ENCODE peak calls at places on chromosomes 13 and 19, in five cellular contexts. One of them, this sample, is unnamed.

GRCh38 chr13:33015791-33016323 is 366 bp upstream of the KL start:
- DNase-seq in T follicular helper cell: no peak
- DNase-seq in NCI-H1092 treated with DMSO at 0.1 percent for 48 hours: no peak
- DNase-seq in fibroblast of mammary gland: no peak
- DNase-seq in activated T-helper 1 cell treated with anti-CD3 and anti-CD28 coated beads, Interleukin-2, amount 50 U/mL, for 16 hours: no peak
- DNase-seq in this sample: no peak

GRCh38 chr19:35038623-35039512 is 2.7 kb upstream of the HPN start:
- DNase-seq in T follicular helper cell: no peak
- DNase-seq in NCI-H1092 treated with DMSO at 0.1 percent for 48 hours: no peak
- DNase-seq in fibroblast of mammary gland: no peak
- DNase-seq in activated T-helper 1 cell treated with anti-CD3 and anti-CD28 coated beads, Interleukin-2, amount 50 U/mL, for 16 hours: no peak
- DNase-seq in this sample: no peak

GRCh38 chr13:45367995-45368394 is 27.0 kb upstream of the TPT1 start:
- DNase-seq in T follicular helper cell: no peak
- DNase-seq in NCI-H1092 treated with DMSO at 0.1 percent for 48 hours: no peak
- DNase-seq in fibroblast of mammary gland: no peak
- DNase-seq in activated T-helper 1 cell treated with anti-CD3 and anti-CD28 coated beads, Interleukin-2, amount 50 U/mL, for 16 hours: no peak
- DNase-seq in this sample: no peak

GRCh38 chr19:1279782-1280341 is 4.5 kb downstream of the FAM174C start:
- DNase-seq in T follicular helper cell: peak; percentile 67
- DNase-seq in NCI-H1092 treated with DMSO at 0.1 percent for 48 hours: peak; percentile 66
- DNase-seq in fibroblast of mammary gland: peak; percentile 84
- DNase-seq in activated T-helper 1 cell treated with anti-CD3 and anti-CD28 coated beads, Interleukin-2, amount 50 U/mL, for 16 hours: peak; percentile 66
- DNase-seq in this sample: no peak

GRCh38 chr13:110509971-110510786 is 51.3 kb downstream of the RAB20 start:
- DNase-seq in T follicular helper cell: no peak
- DNase-seq in NCI-H1092 treated with DMSO at 0.1 percent for 48 hours: peak; percentile 31
- DNase-seq in fibroblast of mammary gland: no peak
- DNase-seq in activated T-helper 1 cell treated with anti-CD3 and anti-CD28 coated beads, Interleukin-2, amount 50 U/mL, for 16 hours: no peak
- DNase-seq in this sample: no peak

GRCh38 chr13:48533207-48533499 is 273 bp upstream of the RCBTB2 start:
- DNase-seq in T follicular helper cell: no peak
- DNase-seq in NCI-H1092 treated with DMSO at 0.1 percent for 48 hours: no peak
- DNase-seq in fibroblast of mammary gland: no peak
- DNase-seq in activated T-helper 1 cell treated with anti-CD3 and anti-CD28 coated beads, Interleukin-2, amount 50 U/mL, for 16 hours: no peak
- DNase-seq in this sample: no peak

GRCh38 chr19:4115050-4115817 is 8.7 kb downstream of the MAP2K2 start:
- DNase-seq in T follicular helper cell: peak; percentile 57
- DNase-seq in NCI-H1092 treated with DMSO at 0.1 percent for 48 hours: no peak
- DNase-seq in fibroblast of mammary gland: no peak
- DNase-seq in activated T-helper 1 cell treated with anti-CD3 and anti-CD28 coated beads, Interleukin-2, amount 50 U/mL, for 16 hours: peak; percentile 24
- DNase-seq in this sample: no peak

GRCh38 chr19:19113040-19113541 is 25.2 kb downstream of the TMEM161A start:
- DNase-seq in T follicular helper cell: no peak
- DNase-seq in NCI-H1092 treated with DMSO at 0.1 percent for 48 hours: no peak
- DNase-seq in fibroblast of mammary gland: peak; percentile 62
- DNase-seq in activated T-helper 1 cell treated with anti-CD3 and anti-CD28 coated beads, Interleukin-2, amount 50 U/mL, for 16 hours: no peak
- DNase-seq in this sample: no peak

GRCh38 chr13:112690242-112690943 is 555 bp downstream of the ATP11A start:
- DNase-seq in T follicular helper cell: no peak
- DNase-seq in NCI-H1092 treated with DMSO at 0.1 percent for 48 hours: no peak
- DNase-seq in fibroblast of mammary gland: no peak
- DNase-seq in activated T-helper 1 cell treated with anti-CD3 and anti-CD28 coated beads, Interleukin-2, amount 50 U/mL, for 16 hours: no peak
- DNase-seq in this sample: no peak

GRCh38 chr19:35144600-35145436 is 1.8 kb downstream of the FXYD7 start:
- DNase-seq in T follicular helper cell: no peak
- DNase-seq in NCI-H1092 treated with DMSO at 0.1 percent for 48 hours: no peak
- DNase-seq in fibroblast of mammary gland: no peak
- DNase-seq in activated T-helper 1 cell treated with anti-CD3 and anti-CD28 coated beads, Interleukin-2, amount 50 U/mL, for 16 hours: no peak
- DNase-seq in this sample: no peak

GRCh38 chr19:35430382-35431146 is 17.5 kb upstream of the FFAR2 start:
- DNase-seq in T follicular helper cell: no peak
- DNase-seq in NCI-H1092 treated with DMSO at 0.1 percent for 48 hours: no peak
- DNase-seq in fibroblast of mammary gland: no peak
- DNase-seq in activated T-helper 1 cell treated with anti-CD3 and anti-CD28 coated beads, Interleukin-2, amount 50 U/mL, for 16 hours: no peak
- DNase-seq in this sample: no peak

GRCh38 chr19:41362143-41362847 is 1.7 kb downstream of the B9D2 start:
- DNase-seq in T follicular helper cell: no peak
- DNase-seq in NCI-H1092 treated with DMSO at 0.1 percent for 48 hours: no peak
- DNase-seq in fibroblast of mammary gland: no peak
- DNase-seq in activated T-helper 1 cell treated with anti-CD3 and anti-CD28 coated beads, Interleukin-2, amount 50 U/mL, for 16 hours: no peak
- DNase-seq in this sample: no peak

GRCh38 chr13:40755082-40755755 is 15.8 kb downstream of the MRPS31 start:
- DNase-seq in T follicular helper cell: no peak
- DNase-seq in NCI-H1092 treated with DMSO at 0.1 percent for 48 hours: no peak
- DNase-seq in fibroblast of mammary gland: no peak
- DNase-seq in activated T-helper 1 cell treated with anti-CD3 and anti-CD28 coated beads, Interleukin-2, amount 50 U/mL, for 16 hours: no peak
- DNase-seq in this sample: no peak

GRCh38 chr19:2863818-2864217 is 3.3 kb upstream of the ZNF556 start:
- DNase-seq in T follicular helper cell: no peak
- DNase-seq in NCI-H1092 treated with DMSO at 0.1 percent for 48 hours: no peak
- DNase-seq in fibroblast of mammary gland: no peak
- DNase-seq in activated T-helper 1 cell treated with anti-CD3 and anti-CD28 coated beads, Interleukin-2, amount 50 U/mL, for 16 hours: no peak
- DNase-seq in this sample: no peak

GRCh38 chr13:49220856-49221614 is 897 bp downstream of the MLNR start:
- DNase-seq in T follicular helper cell: no peak
- DNase-seq in NCI-H1092 treated with DMSO at 0.1 percent for 48 hours: no peak
- DNase-seq in fibroblast of mammary gland: peak; percentile 15
- DNase-seq in activated T-helper 1 cell treated with anti-CD3 and anti-CD28 coated beads, Interleukin-2, amount 50 U/mL, for 16 hours: no peak
- DNase-seq in this sample: no peak

GRCh38 chr13:99604636-99605035 is 103.4 kb downstream of the TM9SF2 start:
- DNase-seq in T follicular helper cell: no peak
- DNase-seq in NCI-H1092 treated with DMSO at 0.1 percent for 48 hours: no peak
- DNase-seq in fibroblast of mammary gland: no peak
- DNase-seq in activated T-helper 1 cell treated with anti-CD3 and anti-CD28 coated beads, Interleukin-2, amount 50 U/mL, for 16 hours: no peak
- DNase-seq in this sample: no peak

GRCh38 chr19:40257096-40257517 is 28.0 kb downstream of the AKT2 start:
- DNase-seq in T follicular helper cell: no peak
- DNase-seq in NCI-H1092 treated with DMSO at 0.1 percent for 48 hours: no peak
- DNase-seq in fibroblast of mammary gland: no peak
- DNase-seq in activated T-helper 1 cell treated with anti-CD3 and anti-CD28 coated beads, Interleukin-2, amount 50 U/mL, for 16 hours: no peak
- DNase-seq in this sample: no peak

GRCh38 chr13:50990540-50991506 is 81.2 kb downstream of the RNASEH2B start:
- DNase-seq in T follicular helper cell: no peak
- DNase-seq in NCI-H1092 treated with DMSO at 0.1 percent for 48 hours: peak; percentile 79
- DNase-seq in fibroblast of mammary gland: peak; percentile 73
- DNase-seq in activated T-helper 1 cell treated with anti-CD3 and anti-CD28 coated beads, Interleukin-2, amount 50 U/mL, for 16 hours: no peak
- DNase-seq in this sample: no peak

GRCh38 chr13:43356566-43356965 is 333.2 kb downstream of the DNAJC15 start:
- DNase-seq in T follicular helper cell: no peak
- DNase-seq in NCI-H1092 treated with DMSO at 0.1 percent for 48 hours: no peak
- DNase-seq in fibroblast of mammary gland: peak; percentile 7
- DNase-seq in activated T-helper 1 cell treated with anti-CD3 and anti-CD28 coated beads, Interleukin-2, amount 50 U/mL, for 16 hours: no peak
- DNase-seq in this sample: no peak

GRCh38 chr13:77724092-77724491 is 26.6 kb downstream of the SLAIN1 start:
- DNase-seq in T follicular helper cell: no peak
- DNase-seq in NCI-H1092 treated with DMSO at 0.1 percent for 48 hours: no peak
- DNase-seq in fibroblast of mammary gland: no peak
- DNase-seq in activated T-helper 1 cell treated with anti-CD3 and anti-CD28 coated beads, Interleukin-2, amount 50 U/mL, for 16 hours: no peak
- DNase-seq in this sample: no peak